ENCODE peak calls at places on chromosomes 13 and 19, in five cellular contexts. Z is psoas muscle, U is fibroblast of mammary gland, V is sigmoid colon, O is nephron progenitor cell. L is an unnamed sample.
A peak's percentile ranks its signal among the peaks of the same experiment; 100 is the strongest.

GRCh38 chr19:6261883-6262282 is 17.9 kb downstream of the MLLT1 start:
- DNase-seq in U (no peak), O (no peak), V (no peak), Z (peak; percentile 31), L (no peak)

GRCh38 chr13:112859817-112860190 is 109.2 kb upstream of the MCF2L start:
- DNase-seq in Z (peak; percentile 55), U (peak; percentile 70), V (no peak), O (no peak), L (no peak)

GRCh38 chr13:27620377-27621115 is at the start of gene LNX2:
- DNase-seq in O (peak; percentile 99), V (peak; percentile 99), Z (peak; percentile 99), U (peak; percentile 93), L (peak; percentile 99)

GRCh38 chr13:50015263-50015662 is at the start of gene KCNRG:
- DNase-seq in Z (no peak), U (peak; percentile 34), O (no peak), V (no peak), L (no peak)

GRCh38 chr13:39655041-39655568 is 357 bp upstream of the COG6 start:
- DNase-seq in V (no peak), U (no peak), O (no peak), Z (no peak), L (no peak)

GRCh38 chr13:51235756-51236564 is 13.8 kb downstream of the FAM124A start:
- DNase-seq in V (no peak), Z (no peak), U (no peak), O (no peak), L (no peak)

GRCh38 chr13:51759240-51759639 is 44.7 kb downstream of the DHRS12 start:
- DNase-seq in Z (no peak), O (no peak), V (no peak), U (peak; percentile 63), L (no peak)

GRCh38 chr19:5503598-5503997 is 48.4 kb downstream of the ZNRF4 start:
- DNase-seq in V (no peak), Z (no peak), O (no peak), U (peak; percentile 6), L (no peak)

GRCh38 chr13:45441633-45442032 is 23.1 kb upstream of the COG3 start:
- DNase-seq in V (no peak), U (peak; percentile 21), O (no peak), Z (no peak), L (no peak)

GRCh38 chr19:31416548-31416947 is 67.3 kb upstream of the TSHZ3 start:
- DNase-seq in V (no peak), Z (no peak), U (no peak), O (no peak), L (no peak)

GRCh38 chr13:80363890-80364503 is 23.1 kb upstream of the SPRY2 start:
- DNase-seq in V (no peak), O (no peak), U (peak; percentile 48), Z (no peak), L (no peak)

GRCh38 chr19:32651729-32652140 is 23.2 kb downstream of the ANKRD27 start:
- DNase-seq in U (no peak), O (peak; percentile 58), Z (no peak), V (peak; percentile 66), L (no peak)

GRCh38 chr19:40691421-40692211 is 1.2 kb upstream of the NUMBL start:
- DNase-seq in O (peak; percentile 8), V (no peak), U (peak; percentile 36), Z (peak; percentile 62), L (no peak)

GRCh38 chr13:49587311-49587847 is 2.0 kb upstream of the RCBTB1 start:
- DNase-seq in U (peak; percentile 41), Z (no peak), V (no peak), O (no peak), L (no peak)

GRCh38 chr19:31231181-31231580 is 118.1 kb downstream of the TSHZ3 start:
- DNase-seq in Z (no peak), U (no peak), V (no peak), O (no peak), L (no peak)

GRCh38 chr13:112583592-112584277 is 4.2 kb downstream of the TUBGCP3 start:
- DNase-seq in Z (no peak), U (no peak), O (no peak), V (no peak), L (no peak)

GRCh38 chr19:56839665-56840451 is 668 bp downstream of the PEG3 start:
- DNase-seq in U (peak; percentile 84), O (no peak), V (peak; percentile 99), Z (peak; percentile 93), L (no peak)

GRCh38 chr13:89932902-89933301 is 1414.6 kb upstream of the MIR17HG start:
- DNase-seq in O (no peak), V (no peak), Z (no peak), U (no peak), L (no peak)

GRCh38 chr19:54448037-54448773 is 794 bp upstream of the LENG8 start:
- DNase-seq in O (peak; percentile 63), U (peak; percentile 62), V (peak; percentile 84), Z (peak; percentile 79), L (peak; percentile 70)

GRCh38 chr19:17985037-17985818 is 18.3 kb downstream of the KCNN1 start:
- DNase-seq in O (no peak), U (peak; percentile 7), V (no peak), Z (no peak), L (no peak)

GRCh38 chr13:95300625-95301134 is 571 bp downstream of the ABCC4 start:
- DNase-seq in O (peak; percentile 63), Z (peak; percentile 66), U (peak; percentile 57), V (peak; percentile 86), L (peak; percentile 20)

GRCh38 chr19:9945319-9945966 is 9.1 kb upstream of the OLFM2 start:
- DNase-seq in Z (peak; percentile 93), O (peak; percentile 56), V (peak; percentile 98), U (peak; percentile 100), L (no peak)

GRCh38 chr13:38674208-38674607 is 12.7 kb upstream of the FREM2 start:
- DNase-seq in O (no peak), U (no peak), V (no peak), Z (no peak), L (no peak)

GRCh38 chr13:27035892-27036235 is 135.7 kb downstream of the USP12 start:
- DNase-seq in V (no peak), Z (no peak), U (peak; percentile 48), O (no peak), L (no peak)

GRCh38 chr19:39052243-39052746 is 19.9 kb upstream of the FBXO27 start:
- DNase-seq in V (peak; percentile 72), U (peak; percentile 45), O (peak; percentile 79), Z (peak; percentile 58), L (peak; percentile 78)

GRCh38 chr19:45567609-45568008 is 17.0 kb downstream of the OPA3 start:
- DNase-seq in Z (no peak), U (no peak), V (no peak), O (no peak), L (no peak)

GRCh38 chr19:4897146-4897545 is 5.5 kb downstream of the ARRDC5 start:
- DNase-seq in Z (peak; percentile 65), V (no peak), O (no peak), U (no peak), L (no peak)

GRCh38 chr13:111178417-111178816 is 63.3 kb downstream of the ARHGEF7 start:
- DNase-seq in O (no peak), Z (no peak), U (no peak), V (no peak), L (no peak)

GRCh38 chr13:21079206-21079605 is 17.8 kb upstream of the LATS2 start:
- DNase-seq in O (no peak), Z (no peak), U (no peak), V (no peak), L (no peak)

GRCh38 chr19:41449079-41449864 is 6.3 kb downstream of the ERICH4 start:
- DNase-seq in U (peak; percentile 64), Z (peak; percentile 84), O (peak; percentile 87), V (peak; percentile 86), L (peak; percentile 88)

GRCh38 chr13:23570099-23570926 is at the start of gene TNFRSF19:
- DNase-seq in Z (no peak), U (peak; percentile 86), V (no peak), O (peak; percentile 68), L (no peak)

GRCh38 chr19:40590464-40591265 is 10.5 kb upstream of the LTBP4 start:
- DNase-seq in O (no peak), V (no peak), U (no peak), Z (no peak), L (no peak)

GRCh38 chr13:32139251-32139650 is 107.7 kb downstream of the FRY start:
- DNase-seq in U (no peak), O (no peak), Z (no peak), V (no peak), L (no peak)

GRCh38 chr13:113018676-113019465 is 49.9 kb downstream of the MCF2L start:
- DNase-seq in V (no peak), Z (no peak), O (no peak), U (no peak), L (no peak)

DNA sequence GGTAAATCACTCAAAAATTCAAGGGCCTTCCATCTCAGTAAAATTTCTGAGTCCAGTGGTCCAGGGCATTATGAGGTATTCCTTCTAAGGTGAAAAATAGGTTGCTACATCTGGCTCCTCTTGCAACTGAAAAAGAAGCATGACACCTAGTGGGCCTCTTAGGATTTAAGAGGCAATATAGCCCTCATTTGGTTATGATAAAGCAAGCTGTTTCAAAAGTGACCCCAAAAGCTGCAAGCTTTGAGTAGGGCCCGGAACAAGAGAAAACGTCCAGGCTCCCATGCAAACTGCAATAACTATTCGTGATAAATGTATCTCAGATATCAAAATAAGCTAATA is 1910.2 kb upstream of the PRR20A start:
- DNase-seq in O (no peak), Z (no peak), V (no peak), U (no peak), L (no peak)
- TF ChIP-seq CTCF in O (no peak), Z (no peak), V (no peak), U (no peak), L (no peak)

GRCh38 chr19:50500060-50500752 is 10.8 kb downstream of the JOSD2 start:
- DNase-seq in O (peak; percentile 47), Z (peak; percentile 92), U (no peak), V (no peak), L (no peak)
- TF ChIP-seq CTCF in O (no peak), Z (peak; percentile 19), U (no peak), V (no peak), L (no peak)

DNA sequence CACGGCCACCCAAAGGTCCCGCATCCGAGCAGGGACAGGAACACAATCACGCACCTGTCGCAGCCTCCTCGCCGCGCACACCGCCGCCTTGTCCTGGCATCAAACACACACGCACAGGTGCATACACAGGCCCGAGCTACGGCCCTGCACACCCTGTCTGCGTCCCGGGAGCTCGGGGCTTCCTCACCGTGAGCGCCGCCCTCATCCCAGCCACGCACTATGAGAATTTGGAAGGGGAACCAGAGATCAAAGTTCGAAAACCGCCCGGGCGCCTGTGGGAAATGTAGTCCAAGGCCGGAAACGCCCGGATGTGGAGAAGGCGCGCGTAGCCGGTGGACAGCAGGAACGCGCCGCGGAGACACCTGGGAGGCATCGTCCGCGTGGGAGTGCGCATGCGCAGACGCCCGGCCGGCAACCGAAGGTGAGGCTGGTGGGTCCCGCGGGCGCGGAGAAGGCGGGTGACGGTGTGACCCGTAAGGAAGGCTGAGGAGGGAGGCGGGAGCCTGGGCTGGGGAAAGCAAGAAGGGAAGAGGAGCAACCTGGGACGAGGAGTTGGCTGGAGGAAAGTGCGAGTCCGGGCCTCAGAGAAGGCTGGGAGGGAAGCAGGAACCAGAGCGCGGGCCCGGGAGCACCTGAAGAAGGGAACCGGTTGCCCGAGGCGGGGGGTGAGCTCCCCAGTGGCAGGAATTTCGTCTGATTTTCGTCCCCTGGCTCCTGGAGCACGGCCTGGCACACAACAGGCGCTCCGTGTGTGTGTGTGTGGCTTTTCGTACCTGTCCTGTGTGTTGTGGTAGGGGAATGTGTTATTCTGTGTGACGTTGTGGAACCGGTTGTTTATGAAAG is at the start of gene ZNF567:
- DNase-seq in U (peak; percentile 93), Z (peak; percentile 98), V (peak; percentile 98), O (peak; percentile 99), L (peak; percentile 91)
- TF ChIP-seq CTCF in U (no peak), Z (no peak), V (no peak), O (no peak), L (no peak)

GRCh38 chr19:7294571-7295212 is 478 bp upstream of the INSR start:
- DNase-seq in U (peak; percentile 32), O (peak; percentile 53), Z (peak; percentile 93), V (peak; percentile 85), L (peak; percentile 46)
- TF ChIP-seq CTCF in U (no peak), O (no peak), Z (peak; percentile 41), V (peak; percentile 34), L (no peak)

L was measured in endothelial cell.